ENCODE peak calls at places on chromosomes 2 and 18, in five cellular contexts. I is endothelial cell, Q is neural progenitor cell, V is AG10803, K is GM10248. Y is an unnamed sample.

GRCh38 chr2:163266772-163267171 is 428.2 kb upstream of the KCNH7 start:
- DNase-seq in K (no peak), Q (no peak), V (peak), I (no peak), Y (no peak)

GRCh38 chr2:168244318-168244717 is 3.1 kb downstream of the STK39 start:
- DNase-seq in Q (no peak), I (no peak), V (no peak), K (no peak), Y (no peak)

GRCh38 chr18:79598885-79599175 is 80.8 kb upstream of the CTDP1 start:
- DNase-seq in V (no peak), Q (no peak), K (no peak), I (no peak), Y (no peak)

GRCh38 chr2:237324446-237325236 is 89.3 kb downstream of the COL6A3 start:
- DNase-seq in I (no peak), Q (no peak), V (peak), K (no peak), Y (no peak)

GRCh38 chr2:219230201-219230540 is 565 bp downstream of the ANKZF1 start:
- DNase-seq in Q (peak), V (peak), K (peak), I (peak), Y (no peak)

GRCh38 chr2:10390369-10390801 is 57.7 kb downstream of the ODC1 start:
- DNase-seq in Q (no peak), K (no peak), V (peak), I (no peak), Y (no peak)

GRCh38 chr2:168323456-168324058 is 76.2 kb upstream of the STK39 start:
- DNase-seq in K (no peak), Q (no peak), I (no peak), V (no peak), Y (no peak)

GRCh38 chr2:101023327-101024107 is 21.4 kb downstream of the RPL31 start:
- DNase-seq in V (no peak), Q (no peak), K (no peak), I (no peak), Y (no peak)

GRCh38 chr18:76365561-76365960 is 129.5 kb downstream of the ZNF516 start:
- DNase-seq in Q (no peak), V (no peak), K (no peak), I (no peak), Y (no peak)
- TF ChIP-seq CTCF in Q (no peak), V (no peak), K (no peak), I (no peak), Y (no peak)

DNA sequence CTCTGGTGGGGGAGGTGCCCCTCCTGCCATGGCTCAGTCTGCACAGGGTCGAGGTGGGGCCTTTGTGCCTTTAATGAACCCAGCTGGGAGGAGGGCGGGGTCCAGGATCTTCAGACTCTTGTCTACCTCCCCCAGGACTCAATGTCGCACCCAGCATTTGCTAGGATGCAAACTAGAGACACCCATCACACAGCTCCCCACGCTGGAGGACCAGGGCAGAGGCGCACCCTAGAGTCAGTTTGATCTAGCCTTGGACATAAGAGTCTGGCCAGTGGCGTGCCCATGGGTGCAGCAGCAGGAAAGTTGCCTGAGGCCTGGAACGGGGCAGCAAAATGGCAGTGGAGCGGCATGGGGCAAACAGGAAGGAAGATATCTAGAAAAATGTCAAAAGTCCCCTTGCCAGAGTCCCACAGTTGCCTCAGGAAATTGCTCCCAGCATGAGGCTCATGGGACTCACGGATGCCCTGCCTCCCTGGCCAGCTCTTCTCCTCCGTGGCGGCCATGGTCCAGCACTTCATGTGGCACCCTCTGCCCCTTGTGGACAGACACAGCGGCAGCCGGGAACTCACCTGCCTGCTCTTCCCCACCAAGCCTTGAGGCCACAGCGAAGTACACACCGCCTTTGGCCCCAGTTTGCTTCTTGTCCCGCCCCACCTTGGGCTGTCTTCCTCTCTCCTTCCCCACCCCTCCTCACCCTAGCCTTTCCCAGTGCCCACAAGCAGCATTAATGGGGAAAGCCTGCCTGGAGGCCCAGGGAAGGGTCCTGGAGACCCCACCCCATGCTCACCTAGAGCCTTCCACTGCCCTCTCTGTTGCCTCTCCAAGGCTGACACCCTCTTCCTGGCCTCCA is 17.7 kb downstream of the SH2D6 start:
- DNase-seq in K (no peak), I (no peak), Q (no peak), V (no peak), Y (no peak)
- TF ChIP-seq CTCF in K (no peak), I (no peak), Q (peak), V (no peak), Y (peak)

GRCh38 chr2:187962538-187962937 is 329.1 kb upstream of the GULP1 start:
- DNase-seq in Q (no peak), K (no peak), I (peak), V (no peak), Y (no peak)
- TF ChIP-seq CTCF in Q (no peak), K (no peak), I (no peak), V (no peak), Y (no peak)

DNA sequence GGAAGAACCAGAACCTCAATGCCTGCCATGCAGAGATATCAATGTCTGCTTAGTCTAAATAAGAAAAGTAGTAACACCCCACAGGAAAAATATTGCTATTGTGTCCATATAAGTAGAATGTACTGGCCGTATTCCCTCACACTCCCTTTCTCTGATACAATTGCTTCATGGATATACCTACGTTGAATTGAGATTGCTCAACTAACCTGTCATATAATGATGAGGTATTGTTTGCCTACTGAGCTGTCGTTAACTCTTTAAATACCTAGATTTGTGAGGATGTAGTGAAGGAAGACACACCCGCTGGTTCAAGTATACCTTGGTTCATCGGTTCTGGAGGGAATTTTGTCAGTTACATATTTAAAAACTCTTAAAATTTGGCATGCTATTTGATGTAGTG is 480.7 kb upstream of the TCF4 start:
- DNase-seq in Q (no peak), V (no peak), K (no peak), I (no peak), Y (no peak)
- TF ChIP-seq CTCF in Q (no peak), V (no peak), K (no peak), I (no peak), Y (no peak)

GRCh38 chr2:117982376-117983033 is 31.4 kb downstream of the CCDC93 start:
- DNase-seq in V (no peak), Q (peak), K (no peak), I (no peak), Y (no peak)
- TF ChIP-seq CTCF in V (no peak), Q (no peak), K (no peak), I (no peak), Y (no peak)